ENCODE peak calls at places on chromosomes 16 and 17, in seven cellular contexts. S, T, Q, W, C, F and O are unnamed samples.

GRCh38 chr16:48496571-48497095 is 111.4 kb upstream of the SIAH1 start:
- DNase-seq in S (no peak), T (no peak), Q (no peak), W (no peak), C (no peak), F (no peak), O (no peak)

GRCh38 chr16:24689128-24689527 is 40.3 kb upstream of the TNRC6A start:
- DNase-seq in S (no peak), T (no peak), Q (no peak), W (peak; percentile 52), C (no peak), F (peak; percentile 17), O (no peak)

GRCh38 chr16:70769761-70770160 is 31.2 kb downstream of the VAC14 start:
- DNase-seq in S (no peak), T (no peak), Q (no peak), W (no peak), C (no peak), F (no peak), O (no peak)

GRCh38 chr16:50523710-50524109 is 24.5 kb upstream of the NKD1 start:
- DNase-seq in S (no peak), T (no peak), Q (no peak), W (no peak), C (no peak), F (no peak), O (no peak)

GRCh38 chr16:55756963-55757362 is 75.9 kb downstream of the CES1 start:
- DNase-seq in S (no peak), T (no peak), Q (no peak), W (no peak), C (peak; percentile 13), F (no peak), O (no peak)

GRCh38 chr17:82021728-82022309 is 859 bp downstream of the CENPX start:
- DNase-seq in S (no peak), T (peak; percentile 25), Q (no peak), W (peak; percentile 79), C (no peak), F (no peak), O (no peak)

GRCh38 chr17:12769981-12770380 is 19.3 kb upstream of the ARHGAP44 start:
- DNase-seq in S (no peak), T (no peak), Q (no peak), W (no peak), C (no peak), F (no peak), O (no peak)

GRCh38 chr17:14590458-14591250 is 289.8 kb downstream of the HS3ST3B1 start:
- DNase-seq in S (no peak), T (no peak), Q (no peak), W (no peak), C (no peak), F (no peak), O (no peak)

GRCh38 chr17:6548034-6548433 is 8.3 kb downstream of the PITPNM3 start:
- DNase-seq in S (no peak), T (no peak), Q (no peak), W (no peak), C (no peak), F (no peak), O (no peak)

GRCh38 chr17:6551356-6551755 is 5.0 kb downstream of the PITPNM3 start:
- DNase-seq in S (no peak), T (peak; percentile 53), Q (no peak), W (no peak), C (no peak), F (no peak), O (peak; percentile 74)

GRCh38 chr17:6547336-6547735 is 9.0 kb downstream of the PITPNM3 start:
- DNase-seq in S (no peak), T (no peak), Q (no peak), W (no peak), C (no peak), F (no peak), O (no peak)

GRCh38 chr17:6548578-6549330 is 7.6 kb downstream of the PITPNM3 start:
- DNase-seq in S (no peak), T (no peak), Q (no peak), W (no peak), C (no peak), F (no peak), O (no peak)

DNA sequence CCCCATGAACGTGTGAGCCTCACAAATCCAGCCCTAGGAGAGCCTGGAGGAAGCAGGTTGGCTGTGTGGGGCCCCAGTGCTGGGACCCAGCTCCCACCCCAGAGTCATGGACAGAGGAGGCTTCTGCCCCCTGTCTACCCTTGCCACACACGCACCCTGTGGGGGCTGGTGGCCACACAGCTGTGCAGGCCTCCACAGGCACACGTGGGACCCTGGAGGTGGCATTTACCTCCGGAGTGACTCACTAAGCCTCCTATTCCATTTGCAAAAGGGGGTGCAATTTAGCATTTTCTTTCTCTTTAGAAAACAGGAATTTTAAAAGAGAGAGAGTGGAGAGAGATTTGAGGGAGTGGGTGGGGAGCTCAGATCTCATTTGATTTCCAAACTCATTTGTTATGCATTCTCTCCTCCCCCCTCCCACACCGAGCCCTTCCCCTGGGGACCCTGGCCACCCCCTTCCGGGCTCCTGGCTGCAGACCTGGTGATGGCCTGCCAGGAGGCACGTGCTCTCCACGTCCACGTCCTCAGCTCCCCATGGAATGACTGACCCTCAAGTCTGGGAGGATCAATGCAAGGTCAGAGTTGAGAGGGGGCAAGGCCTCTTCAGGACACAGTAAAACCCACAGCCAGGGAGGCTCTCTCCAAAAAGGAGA is 6.8 kb downstream of the PITPNM3 start:
- DNase-seq in S (no peak), T (no peak), Q (no peak), W (no peak), C (no peak), F (no peak), O (no peak)
- TF ChIP-seq CTCF in S (no peak), T (no peak), Q (no peak), W (no peak), C (no peak), F (no peak), O (no peak)

GRCh38 chr17:17366941-17367885 is 64.0 kb downstream of the NT5M start:
- DNase-seq in S (no peak), T (no peak), Q (peak; percentile 52), W (peak; percentile 39), C (no peak), F (no peak), O (no peak)
- H3K27ac ChIP-seq in S (no peak overlapping the region), T (no peak overlapping the region), Q (no peak overlapping the region), W (no peak overlapping the region), C (peak overlapping the region; percentile 10), F (no peak overlapping the region), O (no peak overlapping the region)

GRCh38 chr16:67942200-67942509 is 1.8 kb downstream of the LCAT start:
- DNase-seq in S (peak; percentile 25), T (peak; percentile 38), Q (no peak), W (peak; percentile 71), C (no peak), F (no peak), O (no peak)
- TF ChIP-seq CTCF in S (peak; percentile 47), T (peak; percentile 76), Q (peak; percentile 61), W (peak; percentile 86), C (peak; percentile 75), F (peak; percentile 47), O (peak; percentile 72)

GRCh38 chr17:78933959-78934568 is 8.9 kb upstream of the TIMP2 start:
- DNase-seq in S (peak; percentile 98), T (peak; percentile 92), Q (peak; percentile 90), W (no peak), C (peak; percentile 97), F (peak; percentile 99), O (peak; percentile 82)
- H3K27ac ChIP-seq in S (peak overlapping the region; percentile 94), T (peak overlapping the region; percentile 87), Q (peak overlapping the region; percentile 76), W (no peak overlapping the region), C (peak overlapping the region; percentile 86), F (peak overlapping the region; percentile 94), O (peak overlapping the region; percentile 94)

GRCh38 chr16:82630688-82631087 is 3.9 kb downstream of the CDH13 start:
- DNase-seq in S (no peak), T (no peak), Q (no peak), W (no peak), C (no peak), F (no peak), O (no peak)
- TF ChIP-seq CTCF in S (no peak), T (no peak), Q (no peak), W (no peak), C (no peak), F (peak; percentile 28), O (peak; percentile 53)

GRCh38 chr16:85566502-85567100 is 46.5 kb upstream of the GSE1 start:
- DNase-seq in S (no peak), T (no peak), Q (no peak), W (peak; percentile 98), C (no peak), F (no peak), O (no peak)

GRCh38 chr16:85565340-85565739 is 47.8 kb upstream of the GSE1 start:
- DNase-seq in S (no peak), T (no peak), Q (no peak), W (no peak), C (no peak), F (no peak), O (no peak)

GRCh38 chr16:85567101-85567866 is 45.8 kb upstream of the GSE1 start:
- DNase-seq in S (no peak), T (no peak), Q (no peak), W (peak; percentile 94), C (no peak), F (no peak), O (no peak)

GRCh38 chr16:85564277-85565051 is 48.7 kb upstream of the GSE1 start:
- DNase-seq in S (no peak), T (peak; percentile 31), Q (peak; percentile 79), W (peak; percentile 81), C (no peak), F (no peak), O (no peak)

GRCh38 chr16:85565796-85566501 is 47.2 kb upstream of the GSE1 start:
- DNase-seq in S (no peak), T (no peak), Q (no peak), W (peak; percentile 61), C (no peak), F (no peak), O (no peak)
- H3K27ac ChIP-seq in S (no peak overlapping the region), T (no peak overlapping the region), Q (no peak overlapping the region), W (peak overlapping the region; percentile 94), C (no peak overlapping the region), F (no peak overlapping the region), O (peak overlapping the region; percentile 4)

GRCh38 chr17:74452027-74452840 is 14.2 kb upstream of the CD300A start:
- DNase-seq in S (no peak), T (no peak), Q (no peak), W (no peak), C (no peak), F (no peak), O (no peak)

GRCh38 chr17:74455025-74455585 is 11.3 kb upstream of the CD300A start:
- DNase-seq in S (no peak), T (no peak), Q (no peak), W (no peak), C (no peak), F (no peak), O (no peak)

GRCh38 chr17:74453665-74454196 is 12.7 kb upstream of the CD300A start:
- DNase-seq in S (no peak), T (no peak), Q (no peak), W (no peak), C (no peak), F (no peak), O (peak; percentile 94)

GRCh38 chr17:74452841-74453661 is 13.4 kb upstream of the CD300A start:
- DNase-seq in S (no peak), T (no peak), Q (no peak), W (no peak), C (no peak), F (no peak), O (no peak)

GRCh38 chr17:74454197-74455024 is 12.0 kb upstream of the CD300A start:
- DNase-seq in S (peak; percentile 91), T (peak; percentile 84), Q (peak; percentile 96), W (peak; percentile 91), C (peak; percentile 95), F (peak; percentile 57), O (no peak)
- TF ChIP-seq CTCF in S (peak; percentile 36), T (no peak), Q (peak; percentile 28), W (peak; percentile 47), C (peak; percentile 34), F (no peak), O (no peak)